ENCODE peak calls at places on chromosome 14, in four cellular contexts. A, G, U and C are unnamed samples.

GRCh38 chr14:89158701-89159100 is 258.3 kb downstream of the FOXN3 start:
- DNase-seq in A (no peak), G (no peak), U (no peak), C (no peak)

GRCh38 chr14:76644875-76645518 is 116.3 kb upstream of the VASH1 start:
- DNase-seq in A (peak), G (peak), U (peak), C (no peak)

GRCh38 chr14:95320076-95320895 is 578 bp upstream of the CLMN start:
- DNase-seq in A (no peak), G (no peak), U (no peak), C (no peak)

GRCh38 chr14:78455896-78456435 is 285.8 kb downstream of the NRXN3 start:
- DNase-seq in A (no peak), G (no peak), U (no peak), C (no peak)

GRCh38 chr14:47539065-47539464 is 136.3 kb downstream of the MDGA2 start:
- DNase-seq in A (peak), G (peak), U (peak), C (no peak)

GRCh38 chr14:34890937-34891336 is 15.8 kb upstream of the BAZ1A start:
- DNase-seq in A (no peak), G (no peak), U (no peak), C (no peak)

GRCh38 chr14:101775756-101776292 is 14.3 kb downstream of the PPP2R5C start:
- DNase-seq in A (no peak), G (no peak), U (no peak), C (no peak)

GRCh38 chr14:76768201-76768656 is 7.0 kb downstream of the VASH1 start:
- DNase-seq in A (peak), G (peak), U (no peak), C (no peak)

GRCh38 chr14:53386359-53386758 is 233.2 kb upstream of the DDHD1 start:
- DNase-seq in A (no peak), G (no peak), U (no peak), C (no peak)

GRCh38 chr14:81594012-81594411 is 60.4 kb upstream of the SEL1L start:
- DNase-seq in A (peak), G (peak), U (no peak), C (no peak)

GRCh38 chr14:79971330-79971729 is 240.0 kb downstream of the DIO2 start:
- DNase-seq in A (no peak), G (no peak), U (peak), C (peak)

GRCh38 chr14:69354383-69355154 is 43.5 kb downstream of the ERH start:
- DNase-seq in A (no peak), G (no peak), U (no peak), C (no peak)

GRCh38 chr14:70698288-70698687 is 56.6 kb downstream of the TTC9 start:
- DNase-seq in A (no peak), G (peak), U (peak), C (peak)

GRCh38 chr14:61178226-61179060 is 102.7 kb downstream of the TMEM30B start:
- DNase-seq in A (no peak), G (peak), U (peak), C (peak)

DNA sequence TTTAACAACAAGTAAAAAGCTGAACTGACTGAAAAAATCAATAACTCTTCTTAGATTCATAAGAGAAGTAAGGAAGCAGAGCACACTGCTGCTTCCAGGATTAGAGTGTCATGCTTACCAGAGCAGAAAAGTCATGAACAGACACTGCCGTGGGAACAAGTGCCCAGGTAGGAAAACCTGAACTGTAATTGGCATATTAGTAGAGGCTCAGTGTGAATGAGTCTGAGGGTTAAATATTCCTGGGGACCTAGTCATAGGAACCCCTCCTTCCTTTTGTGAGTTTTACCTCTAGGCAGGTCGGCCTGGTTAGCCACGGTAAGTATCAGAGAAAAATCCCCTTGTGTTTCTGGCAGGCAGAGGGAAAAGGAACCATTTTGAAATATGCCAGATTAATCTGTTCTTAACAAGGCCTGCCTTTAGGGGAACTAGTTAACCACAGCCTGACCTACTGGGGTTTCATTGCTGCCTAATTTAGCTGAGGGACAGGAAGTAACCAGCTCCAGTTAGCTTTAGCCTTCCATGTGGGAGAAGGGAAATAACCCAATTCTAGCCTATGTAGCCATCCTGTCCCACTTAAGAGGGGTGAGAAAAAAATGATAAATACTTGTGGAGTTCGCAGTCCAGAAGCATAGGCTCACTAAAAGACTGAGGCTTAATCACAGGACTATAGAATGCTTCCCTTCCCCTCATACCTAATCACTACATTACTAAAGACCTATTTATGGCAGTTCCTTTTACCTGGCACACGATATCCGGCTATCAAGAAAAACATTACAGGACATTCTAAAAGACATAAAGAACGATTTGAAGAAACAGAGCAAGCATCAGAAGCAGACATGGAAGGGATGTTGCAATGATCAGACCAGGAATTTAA is 22.6 kb downstream of the COX8C start:
- DNase-seq in A (no peak), G (no peak), U (no peak), C (no peak)
- H3K4me3 ChIP-seq in A (no peak), G (no peak), U (no peak), C (no peak)

GRCh38 chr14:23670489-23670888 is 34.3 kb downstream of the DHRS2 start:
- DNase-seq in A (no peak), G (no peak), U (no peak), C (no peak)

GRCh38 chr14:23681337-23681736 is 45.2 kb downstream of the DHRS2 start:
- DNase-seq in A (no peak), G (no peak), U (no peak), C (no peak)

GRCh38 chr14:23672200-23672599 is 36.0 kb downstream of the DHRS2 start:
- DNase-seq in A (no peak), G (no peak), U (no peak), C (no peak)

GRCh38 chr14:23675337-23675736 is 39.2 kb downstream of the DHRS2 start:
- DNase-seq in A (no peak), G (no peak), U (no peak), C (no peak)

GRCh38 chr14:23675906-23676305 is 39.7 kb downstream of the DHRS2 start:
- DNase-seq in A (no peak), G (no peak), U (no peak), C (no peak)
- TF ChIP-seq CTCF in A (no peak), G (no peak), U (no peak), C (no peak)

DNA sequence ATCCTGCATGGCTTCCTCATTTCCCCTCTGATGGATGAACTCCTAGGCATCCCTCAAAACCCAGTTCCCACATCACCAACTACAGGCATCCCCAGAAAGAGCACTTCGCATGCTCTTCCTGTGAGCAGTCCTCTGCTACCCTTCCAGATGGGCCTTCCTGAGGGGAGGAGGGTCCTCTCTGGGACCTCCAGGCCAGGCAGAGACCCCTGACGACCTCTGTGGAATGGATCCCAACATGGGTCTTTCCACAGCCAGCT is 1.9 kb downstream of the AKT1 start:
- DNase-seq in A (no peak), G (no peak), U (no peak), C (no peak)
- H3K4me3 ChIP-seq in A (peak), G (no peak), U (peak), C (peak)

GRCh38 chr14:74531467-74531866 is 37.9 kb downstream of the ISCA2 start:
- DNase-seq in A (peak), G (peak), U (peak), C (no peak)
- TF ChIP-seq CTCF in A (peak), G (peak), U (peak), C (no peak)

DNA sequence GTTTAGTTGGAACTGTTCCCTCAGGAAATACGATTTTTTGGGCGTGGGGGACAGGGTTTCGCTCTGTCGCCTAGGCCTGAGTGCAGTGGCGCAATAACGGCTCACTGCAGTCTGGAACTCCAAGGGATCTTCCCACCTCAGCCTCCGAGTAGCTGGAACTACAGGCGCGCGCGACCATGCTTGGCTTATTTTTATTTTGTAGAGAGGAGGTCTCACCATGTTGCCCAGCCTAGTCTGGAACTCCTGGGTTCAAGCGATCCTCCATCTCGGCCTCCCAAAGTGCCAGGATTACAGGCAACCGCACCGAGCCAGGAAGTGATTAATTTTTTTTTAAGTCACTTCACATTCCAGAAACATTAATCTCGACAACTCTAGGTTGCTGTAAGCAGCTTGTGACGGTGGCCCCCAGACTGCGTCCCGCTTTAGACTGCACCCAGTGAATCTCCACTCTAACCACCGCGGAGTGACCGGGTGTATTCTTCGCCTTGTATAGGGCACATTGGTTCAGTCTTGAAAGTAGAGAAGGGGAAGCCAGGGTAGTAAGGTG is 825 bp upstream of the MIS18BP1 start:
- DNase-seq in A (no peak), G (no peak), U (peak), C (peak)
- H3K4me3 ChIP-seq in A (peak), G (peak), U (peak), C (peak)